ENCODE peak calls at places on chromosomes 4 and X, in five cellular contexts. K is GM20000, I is heart left ventricle, S is cardiac fibroblast, Z is astrocyte of the spinal cord. V is an unnamed sample.

GRCh38 chrX:129930941-129931410 is 25.0 kb downstream of the UTP14A start:
- DNase-seq in K (no peak), I (no peak), S (no peak), Z (no peak), V (no peak)

GRCh38 chr4:105145913-105146285 is 777 bp upstream of the TET2 start:
- DNase-seq in K (peak), I (peak), S (no peak), Z (peak), V (no peak)

GRCh38 chr4:94342713-94343112 is at the start of gene HPGDS:
- DNase-seq in K (no peak), I (no peak), S (no peak), Z (no peak), V (no peak)

GRCh38 chr4:99887837-99888236 is 6.4 kb downstream of the LAMTOR3 start:
- DNase-seq in K (no peak), I (no peak), S (peak), Z (no peak), V (peak)

GRCh38 chr4:74109894-74110605 is 11.1 kb upstream of the CXCL2 start:
- DNase-seq in K (no peak), I (no peak), S (peak), Z (peak), V (peak)

GRCh38 chrX:38138900-38139299 is 81.8 kb downstream of the SRPX start:
- DNase-seq in K (no peak), I (no peak), S (no peak), Z (no peak), V (no peak)

GRCh38 chrX:97397371-97397770 is 513.7 kb downstream of the RPA4 start:
- DNase-seq in K (no peak), I (no peak), S (peak), Z (peak), V (no peak)

GRCh38 chrX:123570011-123570590 is 162.8 kb downstream of the THOC2 start:
- DNase-seq in K (no peak), I (no peak), S (no peak), Z (no peak), V (no peak)

GRCh38 chr4:81196126-81196650 is 18.8 kb downstream of the PRKG2 start:
- DNase-seq in K (no peak), I (no peak), S (no peak), Z (no peak), V (no peak)

GRCh38 chr4:15690020-15690809 is 8.6 kb downstream of the FAM200B start:
- DNase-seq in K (no peak), I (no peak), S (peak), Z (peak), V (peak)

GRCh38 chr4:80215449-80216052 is 18.2 kb downstream of the PRDM8 start:
- DNase-seq in K (peak), I (no peak), S (peak), Z (peak), V (peak)

GRCh38 chrX:67727576-67727975 is 183.8 kb downstream of the AR start:
- DNase-seq in K (no peak), I (no peak), S (no peak), Z (no peak), V (no peak)

GRCh38 chr4:78320353-78320935 is 231.1 kb upstream of the ANXA3 start:
- DNase-seq in K (no peak), I (no peak), S (no peak), Z (peak), V (no peak)

GRCh38 chr4:173057906-173058305 is 110.7 kb upstream of the GALNT7 start:
- DNase-seq in K (no peak), I (no peak), S (peak), Z (peak), V (peak)

GRCh38 chr4:139537292-139537691 is 18.7 kb downstream of the SETD7 start:
- DNase-seq in K (no peak), I (no peak), S (no peak), Z (no peak), V (no peak)

GRCh38 chrX:150531467-150531866 is 37.0 kb upstream of the MTM1 start:
- DNase-seq in K (no peak), I (no peak), S (no peak), Z (no peak), V (no peak)

GRCh38 chr4:169116270-169116901 is 106.3 kb upstream of the CBR4 start:
- DNase-seq in K (no peak), I (no peak), S (peak), Z (peak), V (peak)

GRCh38 chr4:136319789-136320470 is 1212.4 kb downstream of the PCDH18 start:
- DNase-seq in K (no peak), I (no peak), S (peak), Z (peak), V (no peak)

GRCh38 chrX:111407948-111408347 is 4.0 kb downstream of the DCX start:
- DNase-seq in K (no peak), I (no peak), S (no peak), Z (no peak), V (no peak)

GRCh38 chr4:21454831-21455230 is 493.7 kb downstream of the KCNIP4 start:
- DNase-seq in K (no peak), I (no peak), S (no peak), Z (no peak), V (no peak)

GRCh38 chr4:73864365-73864764 is 4.8 kb upstream of the CXCL1 start:
- DNase-seq in K (peak), I (no peak), S (no peak), Z (peak), V (no peak)

DNA sequence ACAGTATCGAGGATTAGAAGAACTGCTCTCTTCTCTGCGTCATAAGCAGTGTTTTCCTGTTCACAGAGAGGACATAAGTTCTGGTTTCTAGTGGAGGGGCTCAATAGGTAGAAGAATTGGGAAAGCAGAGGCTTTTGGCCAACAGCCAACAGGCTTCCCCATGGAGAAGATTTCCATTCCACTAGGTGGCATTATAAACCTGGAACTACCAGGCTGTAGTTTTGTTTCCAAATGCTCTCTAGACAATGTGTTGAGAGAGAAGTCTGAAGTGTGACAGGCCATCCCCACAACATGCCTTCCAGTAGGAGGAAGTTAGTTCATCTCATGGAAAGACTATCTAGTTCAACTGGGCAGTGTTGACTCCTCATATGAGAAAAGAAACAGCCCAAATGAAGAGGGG is 63.8 kb upstream of the ANXA10 start:
- DNase-seq in K (no peak), I (no peak), S (peak), Z (no peak), V (no peak)
- TF ChIP-seq CTCF in K (no peak), I (no peak), S (peak), Z (no peak), V (no peak)

GRCh38 chr4:75685546-75686189 is 12.5 kb upstream of the G3BP2 start:
- DNase-seq in K (no peak), I (no peak), S (no peak), Z (no peak), V (no peak)
- TF ChIP-seq CTCF in K (no peak), I (no peak), S (no peak), Z (no peak), V (no peak)

GRCh38 chrX:51766546-51766945 is 23.3 kb downstream of the GSPT2 start:
- DNase-seq in K (no peak), I (no peak), S (no peak), Z (no peak), V (no peak)

GRCh38 chrX:51759055-51759454 is 15.8 kb downstream of the GSPT2 start:
- DNase-seq in K (no peak), I (no peak), S (no peak), Z (no peak), V (no peak)

DNA sequence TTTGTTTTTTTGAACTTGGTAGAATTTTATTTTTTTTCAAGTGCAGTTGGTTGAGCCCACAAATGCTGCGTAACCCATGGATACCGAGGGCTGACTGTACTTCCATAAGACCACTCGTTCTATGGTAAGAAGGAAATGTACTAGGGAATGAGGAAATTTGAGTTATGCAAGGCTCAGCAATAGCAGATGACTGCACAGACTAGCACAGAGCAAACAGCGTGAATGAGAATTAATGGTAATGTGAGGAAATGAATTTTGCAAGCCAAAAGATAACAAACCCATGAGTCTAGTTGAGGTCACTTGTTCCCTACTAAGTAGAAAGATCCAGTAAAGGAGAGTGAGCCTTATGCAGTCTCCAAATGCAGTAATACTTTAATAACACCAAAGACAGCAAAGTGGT is 17.4 kb downstream of the GSPT2 start:
- DNase-seq in K (no peak), I (no peak), S (no peak), Z (no peak), V (no peak)
- TF ChIP-seq CTCF in K (no peak), I (no peak), S (no peak), Z (no peak), V (no peak)

GRCh38 chr4:2297606-2298517 is 36.0 kb upstream of the MXD4 start:
- DNase-seq in K (no peak), I (no peak), S (no peak), Z (no peak), V (no peak)

GRCh38 chr4:2296621-2297601 is 35.0 kb upstream of the MXD4 start:
- DNase-seq in K (no peak), I (no peak), S (no peak), Z (no peak), V (no peak)

GRCh38 chr4:2299794-2300193 is 37.9 kb upstream of the MXD4 start:
- DNase-seq in K (no peak), I (no peak), S (no peak), Z (no peak), V (no peak)

GRCh38 chr4:2300431-2300861 is 38.5 kb upstream of the MXD4 start:
- DNase-seq in K (no peak), I (no peak), S (no peak), Z (no peak), V (no peak)

DNA sequence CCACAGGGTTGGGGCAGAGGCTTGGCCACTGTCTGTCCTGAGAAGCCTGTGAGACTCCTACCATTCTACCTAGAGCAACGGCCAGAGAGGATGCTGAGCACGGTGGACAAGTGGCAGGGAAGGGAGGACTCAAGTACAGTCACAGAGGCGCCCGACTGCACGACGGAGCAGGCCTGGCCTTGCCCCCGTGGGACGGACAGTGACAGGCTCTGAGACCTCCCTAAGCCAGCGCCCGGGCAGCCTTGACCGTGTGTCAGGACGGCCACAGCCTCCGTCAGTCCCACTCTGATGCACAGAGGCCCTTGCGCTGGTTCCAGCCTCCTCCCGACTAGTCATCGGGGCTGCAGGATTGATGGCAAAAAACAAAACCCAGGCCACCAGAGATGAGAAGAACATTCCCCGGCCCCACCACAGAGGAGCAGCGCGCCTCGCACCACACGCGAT is 36.7 kb upstream of the MXD4 start:
- DNase-seq in K (no peak), I (peak), S (no peak), Z (no peak), V (no peak)
- TF ChIP-seq CTCF in K (no peak), I (no peak), S (no peak), Z (no peak), V (no peak)

GRCh38 chrX:135707880-135708279 is 5.6 kb upstream of the CT45A1 start:
- DNase-seq in K (peak), I (no peak), S (no peak), Z (no peak), V (no peak)
- TF ChIP-seq CTCF in K (peak), I (peak), S (no peak), Z (no peak), V (no peak)

GRCh38 chr4:88659890-88660208 is 37.8 kb downstream of the NAP1L5 start:
- DNase-seq in K (no peak), I (no peak), S (no peak), Z (no peak), V (no peak)

GRCh38 chr4:88655226-88655625 is 42.4 kb downstream of the NAP1L5 start:
- DNase-seq in K (no peak), I (no peak), S (no peak), Z (no peak), V (no peak)

GRCh38 chr4:88661724-88662123 is 35.9 kb downstream of the NAP1L5 start:
- DNase-seq in K (no peak), I (no peak), S (peak), Z (peak), V (peak)

GRCh38 chr4:88660446-88661294 is 37.0 kb downstream of the NAP1L5 start:
- DNase-seq in K (no peak), I (no peak), S (peak), Z (peak), V (peak)

GRCh38 chr4:88659061-88659889 is 38.4 kb downstream of the NAP1L5 start:
- DNase-seq in K (peak), I (no peak), S (peak), Z (peak), V (peak)
- TF ChIP-seq CTCF in K (peak), I (peak), S (peak), Z (peak), V (peak)

GRCh38 chr4:41334182-41334581 is 77.5 kb downstream of the UCHL1 start:
- DNase-seq in K (no peak), I (no peak), S (no peak), Z (no peak), V (no peak)

GRCh38 chr4:41339812-41340809 is 83.4 kb downstream of the UCHL1 start:
- DNase-seq in K (no peak), I (no peak), S (no peak), Z (peak), V (peak)
- TF ChIP-seq CTCF in K (no peak), I (no peak), S (no peak), Z (no peak), V (no peak)

GRCh38 chrX:103629295-103630170 is 758 bp downstream of the TCEAL1 start:
- DNase-seq in K (peak), I (peak), S (peak), Z (peak), V (peak)
- TF ChIP-seq CTCF in K (peak), I (peak), S (peak), Z (peak), V (peak)

GRCh38 chrX:108811891-108812290 is 75.5 kb upstream of the IRS4 start:
- DNase-seq in K (no peak), I (no peak), S (no peak), Z (no peak), V (no peak)
- TF ChIP-seq CTCF in K (no peak), I (no peak), S (no peak), Z (no peak), V (no peak)

V was measured in fibroblast of the aortic adventitia.